ENCODE peak calls at places on chromosomes 12 and 14, in four cellular contexts. K is epithelial cell of esophagus, X is NCI-H1694 treated with DMSO at 0.1 percent for 48 hours, H is BJ. N is an unnamed sample.

GRCh38 chr12:92416385-92416812 is 270.8 kb upstream of the BTG1 start:
- DNase-seq in H (no peak), K (no peak), X (no peak), N (no peak)

GRCh38 chr12:111462134-111462821 is 56.6 kb downstream of the SH2B3 start:
- DNase-seq in K (no peak), X (no peak), H (peak; percentile 89), N (peak; percentile 71)

GRCh38 chr14:72678360-72678759 is 215.5 kb downstream of the DPF3 start:
- DNase-seq in X (no peak), H (peak; percentile 47), K (no peak), N (peak; percentile 79)

GRCh38 chr12:131218291-131219172 is 264.8 kb downstream of the ADGRD1 start:
- DNase-seq in H (no peak), K (no peak), X (no peak), N (no peak)

GRCh38 chr14:68363841-68364711 is 428.8 kb downstream of the ZFP36L1 start:
- DNase-seq in K (no peak), X (no peak), H (no peak), N (peak; percentile 85)

GRCh38 chr14:101817511-101818001 is 56.0 kb downstream of the PPP2R5C start:
- DNase-seq in X (no peak), H (no peak), K (no peak), N (no peak)

GRCh38 chr14:30960216-30960615 is 65.2 kb upstream of the AP4S1 start:
- DNase-seq in X (no peak), H (no peak), K (no peak), N (no peak)

GRCh38 chr12:57224278-57224972 is 5.1 kb upstream of the SHMT2 start:
- DNase-seq in K (no peak), H (no peak), X (no peak), N (no peak)

GRCh38 chr12:90129369-90130030 is 420.9 kb upstream of the ATP2B1 start:
- DNase-seq in H (no peak), X (no peak), K (peak; percentile 39), N (no peak)

GRCh38 chr12:56103823-56104108 is 593 bp upstream of the PA2G4 start:
- DNase-seq in K (no peak), X (no peak), H (no peak), N (no peak)

GRCh38 chr14:51547701-51548100 is 104.0 kb upstream of the FRMD6 start:
- DNase-seq in H (no peak), K (no peak), X (no peak), N (no peak)

GRCh38 chr14:69046468-69046867 is 67.4 kb upstream of the ACTN1 start:
- DNase-seq in K (no peak), H (no peak), X (no peak), N (peak; percentile 42)

GRCh38 chr12:12356467-12356885 is 402 bp upstream of the BORCS5 start:
- DNase-seq in H (no peak), X (no peak), K (no peak), N (no peak)

GRCh38 chr12:21984375-21984774 is 43.1 kb upstream of the ABCC9 start:
- DNase-seq in K (no peak), H (no peak), X (no peak), N (no peak)

GRCh38 chr14:68215628-68216027 is 396.0 kb downstream of the RAD51B start:
- DNase-seq in K (no peak), H (no peak), X (no peak), N (no peak)

GRCh38 chr14:104436741-104437701 is 142.5 kb upstream of the C14orf180 start:
- DNase-seq in K (no peak), H (no peak), X (no peak), N (no peak)

GRCh38 chr12:130049666-130050065 is 112.6 kb upstream of the FZD10 start:
- DNase-seq in X (no peak), K (peak; percentile 8), H (no peak), N (no peak)

GRCh38 chr14:51398898-51399297 is 158.9 kb downstream of the TMX1 start:
- DNase-seq in H (peak; percentile 59), K (peak; percentile 100), X (peak; percentile 44), N (peak; percentile 84)

GRCh38 chr14:54686219-54686870 is 119.4 kb downstream of the SAMD4A start:
- DNase-seq in K (peak; percentile 46), X (no peak), H (peak; percentile 89), N (peak; percentile 95)

GRCh38 chr12:6540181-6540877 is 6.0 kb downstream of the GAPDH start:
- DNase-seq in H (peak; percentile 87), X (no peak), K (peak; percentile 99), N (peak; percentile 95)

GRCh38 chr14:54105406-54105805 is 148.8 kb upstream of the BMP4 start:
- DNase-seq in K (peak; percentile 65), H (no peak), X (no peak), N (no peak)

GRCh38 chr14:23512156-23512555 is 39.4 kb downstream of the ZFHX2 start:
- DNase-seq in K (no peak), H (no peak), X (peak; percentile 95), N (no peak)

GRCh38 chr14:24595046-24595808 is 14.3 kb downstream of the GZMH start:
- DNase-seq in K (peak; percentile 95), H (no peak), X (no peak), N (no peak)

GRCh38 chr12:7374423-7375144 is 69.4 kb downstream of the CD163L1 start:
- DNase-seq in X (peak; percentile 66), H (no peak), K (peak; percentile 47), N (no peak)

N was measured in fibroblast of lung.